ENCODE peak calls at places on chromosomes 6 and 20, in seven cellular contexts. One of them, this sample, is unnamed.

GRCh38 chr20:11716239-11716944 is 201.3 kb upstream of the BTBD3 start:
- DNase-seq in heart left ventricle: no peak
- DNase-seq in iPS DF 6.9: peak; percentile 52
- DNase-seq in caudate nucleus: no peak
- DNase-seq in aorta: no peak
- DNase-seq in CD8-positive, alpha-beta memory T cell: no peak
- DNase-seq in right lobe of liver: no peak
- DNase-seq in this sample: peak; percentile 41

GRCh38 chr6:122416825-122417224 is 17.4 kb downstream of the HSF2 start:
- DNase-seq in right lobe of liver: no peak
- DNase-seq in heart left ventricle: no peak
- DNase-seq in aorta: no peak
- DNase-seq in iPS DF 6.9: no peak
- DNase-seq in caudate nucleus: no peak
- DNase-seq in CD8-positive, alpha-beta memory T cell: no peak
- DNase-seq in this sample: no peak

GRCh38 chr6:9307786-9308185 is 872.4 kb upstream of the SLC35B3 start:
- DNase-seq in heart left ventricle: no peak
- DNase-seq in iPS DF 6.9: no peak
- DNase-seq in caudate nucleus: no peak
- DNase-seq in right lobe of liver: no peak
- DNase-seq in aorta: no peak
- DNase-seq in CD8-positive, alpha-beta memory T cell: no peak
- DNase-seq in this sample: no peak

GRCh38 chr20:57598060-57598459 is 22.2 kb downstream of the ZBP1 start:
- DNase-seq in iPS DF 6.9: no peak
- DNase-seq in right lobe of liver: peak; percentile 48
- DNase-seq in heart left ventricle: no peak
- DNase-seq in caudate nucleus: no peak
- DNase-seq in aorta: no peak
- DNase-seq in CD8-positive, alpha-beta memory T cell: no peak
- DNase-seq in this sample: no peak

GRCh38 chr20:59745201-59745600 is 140.9 kb downstream of the PHACTR3 start:
- DNase-seq in heart left ventricle: no peak
- DNase-seq in caudate nucleus: no peak
- DNase-seq in aorta: no peak
- DNase-seq in right lobe of liver: no peak
- DNase-seq in iPS DF 6.9: no peak
- DNase-seq in CD8-positive, alpha-beta memory T cell: no peak
- DNase-seq in this sample: no peak

GRCh38 chr6:79984261-79984660 is 20.2 kb upstream of the TTK start:
- DNase-seq in CD8-positive, alpha-beta memory T cell: peak; percentile 7
- DNase-seq in iPS DF 6.9: no peak
- DNase-seq in aorta: no peak
- DNase-seq in heart left ventricle: no peak
- DNase-seq in caudate nucleus: no peak
- DNase-seq in right lobe of liver: no peak
- DNase-seq in this sample: no peak

GRCh38 chr20:59525500-59526241 is 78.7 kb upstream of the PHACTR3 start:
- DNase-seq in right lobe of liver: peak; percentile 64
- DNase-seq in heart left ventricle: peak; percentile 32
- DNase-seq in aorta: peak; percentile 81
- DNase-seq in caudate nucleus: peak; percentile 52
- DNase-seq in CD8-positive, alpha-beta memory T cell: no peak
- DNase-seq in iPS DF 6.9: peak; percentile 31
- DNase-seq in this sample: peak; percentile 28

GRCh38 chr6:87264481-87264880 is 57.9 kb upstream of the SMIM8 start:
- DNase-seq in right lobe of liver: no peak
- DNase-seq in CD8-positive, alpha-beta memory T cell: no peak
- DNase-seq in aorta: no peak
- DNase-seq in caudate nucleus: no peak
- DNase-seq in heart left ventricle: no peak
- DNase-seq in iPS DF 6.9: no peak
- DNase-seq in this sample: no peak

GRCh38 chr6:27864906-27865883 is 47.0 kb downstream of the OR2B2 start:
- DNase-seq in iPS DF 6.9: no peak
- DNase-seq in right lobe of liver: peak; percentile 78
- DNase-seq in caudate nucleus: peak; percentile 41
- DNase-seq in CD8-positive, alpha-beta memory T cell: peak; percentile 58
- DNase-seq in aorta: peak; percentile 84
- DNase-seq in heart left ventricle: peak; percentile 65
- DNase-seq in this sample: peak; percentile 97
- H3K27ac ChIP-seq in iPS DF 6.9: no peak overlapping the region
- H3K27ac ChIP-seq in right lobe of liver: peak overlapping the region; percentile 19
- H3K27ac ChIP-seq in caudate nucleus: peak overlapping the region; percentile 20
- H3K27ac ChIP-seq in CD8-positive, alpha-beta memory T cell: peak overlapping the region; percentile 83
- H3K27ac ChIP-seq in aorta: no peak overlapping the region
- H3K27ac ChIP-seq in heart left ventricle: no peak overlapping the region
- H3K27ac ChIP-seq in this sample: peak overlapping the region; percentile 95

DNA sequence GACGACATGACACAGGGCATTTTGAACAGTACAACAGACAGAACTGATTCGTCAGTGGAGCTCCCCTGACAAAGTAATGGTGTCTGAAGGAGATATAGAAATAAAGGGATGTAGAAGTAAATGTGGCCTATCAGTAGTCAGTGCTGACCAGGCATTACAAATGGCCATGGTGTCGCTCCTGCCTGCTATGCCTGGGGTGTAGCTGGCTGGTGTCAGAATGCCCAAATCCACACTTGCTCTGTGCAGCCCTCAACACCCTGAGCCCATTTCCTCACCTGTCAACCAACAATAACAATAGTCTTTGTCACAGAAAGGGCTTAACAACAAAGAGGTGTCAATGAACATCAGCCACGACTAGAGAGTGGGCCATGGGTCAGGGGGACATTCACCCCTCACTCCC is 53.2 kb downstream of the MAP3K5 start:
- DNase-seq in aorta: no peak
- DNase-seq in right lobe of liver: no peak
- DNase-seq in CD8-positive, alpha-beta memory T cell: no peak
- DNase-seq in heart left ventricle: no peak
- DNase-seq in caudate nucleus: no peak
- DNase-seq in iPS DF 6.9: no peak
- DNase-seq in this sample: no peak
- H3K27ac ChIP-seq in aorta: peak overlapping the region; percentile 77
- H3K27ac ChIP-seq in right lobe of liver: no peak overlapping the region
- H3K27ac ChIP-seq in CD8-positive, alpha-beta memory T cell: no peak overlapping the region
- H3K27ac ChIP-seq in heart left ventricle: no peak overlapping the region
- H3K27ac ChIP-seq in caudate nucleus: peak overlapping the region; percentile 75
- H3K27ac ChIP-seq in iPS DF 6.9: no peak overlapping the region
- H3K27ac ChIP-seq in this sample: no peak overlapping the region

GRCh38 chr6:64266351-64266821 is 630.8 kb downstream of the PHF3 start:
- DNase-seq in heart left ventricle: no peak
- DNase-seq in caudate nucleus: no peak
- DNase-seq in iPS DF 6.9: no peak
- DNase-seq in right lobe of liver: no peak
- DNase-seq in aorta: no peak
- DNase-seq in CD8-positive, alpha-beta memory T cell: no peak
- DNase-seq in this sample: no peak
- H3K27ac ChIP-seq in heart left ventricle: no peak overlapping the region
- H3K27ac ChIP-seq in caudate nucleus: no peak overlapping the region
- H3K27ac ChIP-seq in iPS DF 6.9: no peak overlapping the region
- H3K27ac ChIP-seq in right lobe of liver: no peak overlapping the region
- H3K27ac ChIP-seq in aorta: no peak overlapping the region
- H3K27ac ChIP-seq in CD8-positive, alpha-beta memory T cell: no peak overlapping the region
- H3K27ac ChIP-seq in this sample: no peak overlapping the region

GRCh38 chr20:34524426-34524825 is 8.2 kb downstream of the DYNLRB1 start:
- DNase-seq in aorta: no peak
- DNase-seq in CD8-positive, alpha-beta memory T cell: no peak
- DNase-seq in heart left ventricle: no peak
- DNase-seq in right lobe of liver: no peak
- DNase-seq in iPS DF 6.9: no peak
- DNase-seq in caudate nucleus: no peak
- DNase-seq in this sample: no peak
- H3K27ac ChIP-seq in aorta: no peak overlapping the region
- H3K27ac ChIP-seq in CD8-positive, alpha-beta memory T cell: no peak overlapping the region
- H3K27ac ChIP-seq in heart left ventricle: no peak overlapping the region
- H3K27ac ChIP-seq in right lobe of liver: no peak overlapping the region
- H3K27ac ChIP-seq in iPS DF 6.9: no peak overlapping the region
- H3K27ac ChIP-seq in caudate nucleus: peak overlapping the region; percentile 99
- H3K27ac ChIP-seq in this sample: no peak overlapping the region

DNA sequence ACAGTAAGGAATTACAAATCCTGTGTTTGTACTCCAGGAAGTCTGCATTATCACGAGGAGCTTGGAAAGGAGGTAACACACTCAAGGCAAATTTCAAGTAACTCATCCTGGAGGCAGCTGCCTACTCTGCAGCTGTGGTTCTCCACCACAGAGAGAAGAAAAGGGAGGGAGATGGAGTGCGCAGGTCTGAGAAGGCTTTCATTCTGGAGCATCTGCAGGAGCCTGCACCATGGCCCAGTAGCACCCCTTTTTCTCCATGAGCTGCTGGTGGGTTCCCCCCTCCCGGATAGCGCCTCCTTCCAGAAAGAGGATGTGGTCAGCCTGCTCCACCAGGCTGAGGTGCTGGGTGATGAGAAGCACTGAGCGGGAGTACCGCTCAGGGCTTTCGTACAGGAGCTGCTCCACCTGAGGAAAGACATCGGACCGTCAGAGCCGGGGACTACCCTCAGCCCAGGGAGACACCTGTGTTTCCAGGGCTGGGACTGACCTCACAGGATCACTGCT is 1.6 kb upstream of the PSMB8 start:
- DNase-seq in aorta: no peak
- DNase-seq in heart left ventricle: peak; percentile 25
- DNase-seq in right lobe of liver: no peak
- DNase-seq in iPS DF 6.9: no peak
- DNase-seq in caudate nucleus: no peak
- DNase-seq in CD8-positive, alpha-beta memory T cell: peak; percentile 34
- DNase-seq in this sample: peak; percentile 90
- H3K27ac ChIP-seq in aorta: no peak overlapping the region
- H3K27ac ChIP-seq in heart left ventricle: peak overlapping the region; percentile 90
- H3K27ac ChIP-seq in right lobe of liver: peak overlapping the region; percentile 98
- H3K27ac ChIP-seq in iPS DF 6.9: no peak overlapping the region
- H3K27ac ChIP-seq in caudate nucleus: peak overlapping the region; percentile 91
- H3K27ac ChIP-seq in CD8-positive, alpha-beta memory T cell: peak overlapping the region; percentile 99
- H3K27ac ChIP-seq in this sample: peak overlapping the region; percentile 91